ENCODE peak calls at places on chromosomes 11 and 22, in ten cellular contexts. S is lower lobe of right lung, L is mucosa of descending colon, U is brain microvascular endothelial cell, E is HFFc6, D is left lung, H is mammary epithelial cell, F is astrocyte of the cerebellum, Q is AG09309, Y is pancreas. J is an unnamed sample.

GRCh38 chr22:35205956-35206355 is 51.3 kb upstream of the HMGXB4 start:
- DNase-seq in S (no peak), Q (no peak), D (no peak), E (peak; percentile 14), H (peak; percentile 59), Y (no peak), L (no peak), U (peak; percentile 12), F (no peak), J (no peak)

GRCh38 chr11:797300-798092 is 585 bp downstream of the SLC25A22 start:
- DNase-seq in E (peak; percentile 79), Q (no peak), H (peak; percentile 71), L (peak; percentile 89), U (peak; percentile 85), Y (peak; percentile 90), D (peak; percentile 91), S (peak; percentile 84), F (no peak), J (no peak)

GRCh38 chr22:36767035-36767775 is 8.7 kb downstream of the IFT27 start:
- DNase-seq in U (no peak), F (no peak), D (no peak), L (no peak), H (no peak), S (no peak), Y (no peak), E (no peak), Q (no peak), J (no peak)

GRCh38 chr11:96978751-96979150 is 588.9 kb downstream of the JRKL start:
- DNase-seq in L (no peak), H (no peak), F (no peak), S (no peak), D (no peak), Q (no peak), U (no peak), E (no peak), Y (no peak), J (no peak)

GRCh38 chr22:38946771-38947170 is 10.6 kb upstream of the APOBEC3A start:
- DNase-seq in Y (no peak), Q (no peak), L (peak; percentile 19), S (peak; percentile 13), F (no peak), U (no peak), D (peak; percentile 16), E (no peak), H (no peak), J (peak; percentile 28)

GRCh38 chr11:48095779-48096470 is 115.6 kb downstream of the PTPRJ start:
- DNase-seq in D (no peak), Q (no peak), F (no peak), Y (no peak), E (no peak), U (no peak), L (no peak), S (no peak), H (no peak), J (no peak)

GRCh38 chr22:25060522-25061071 is 108.1 kb downstream of the KIAA1671 start:
- DNase-seq in Q (no peak), Y (no peak), S (no peak), D (no peak), F (no peak), E (no peak), H (no peak), L (no peak), U (no peak), J (no peak)

GRCh38 chr22:35987487-35987886 is 41.1 kb downstream of the RBFOX2 start:
- DNase-seq in Y (no peak), Q (no peak), U (peak; percentile 18), E (no peak), L (no peak), D (no peak), S (no peak), F (no peak), H (no peak), J (no peak)

GRCh38 chr11:8263109-8263768 is 439 bp downstream of the LMO1 start:
- DNase-seq in U (peak; percentile 6), D (peak; percentile 77), E (no peak), H (no peak), L (no peak), Q (no peak), F (no peak), Y (no peak), S (no peak), J (peak; percentile 28)

GRCh38 chr11:35794850-35795249 is 132.3 kb downstream of the TRIM44 start:
- DNase-seq in E (peak; percentile 80), Y (no peak), U (peak; percentile 61), Q (no peak), S (no peak), D (no peak), H (peak; percentile 70), F (no peak), L (no peak), J (no peak)

DNA sequence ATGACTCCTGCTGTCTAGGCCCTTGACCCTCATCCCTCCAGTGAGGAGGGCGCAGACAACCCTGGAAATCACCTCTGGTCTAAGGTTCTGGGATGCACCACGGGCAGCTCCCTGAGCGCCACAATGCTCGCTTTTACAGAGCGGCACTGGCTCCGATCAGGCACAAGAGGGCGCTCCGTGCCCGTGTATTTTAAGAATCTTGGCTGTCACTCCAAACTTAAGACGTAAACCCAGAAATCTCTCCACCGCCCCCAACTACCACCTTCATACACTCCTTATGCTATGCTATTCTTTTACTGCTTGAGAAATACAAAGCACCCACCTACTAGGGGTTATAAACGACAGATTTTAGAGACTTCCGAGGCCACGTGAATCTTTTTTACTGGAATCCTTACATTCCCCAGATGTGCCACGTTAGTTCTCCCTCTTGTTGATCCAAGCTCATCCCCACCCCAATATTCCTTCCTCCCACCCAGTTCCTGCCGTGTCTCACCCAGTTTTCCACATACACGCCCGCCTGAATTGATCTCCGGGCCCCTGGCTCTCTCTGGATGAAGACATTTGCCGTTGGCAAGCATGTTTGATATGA is 453.6 kb downstream of the OPCML start:
- DNase-seq in Y (no peak), E (peak; percentile 30), S (no peak), F (peak; percentile 18), Q (no peak), U (peak; percentile 37), L (no peak), D (no peak), H (peak; percentile 18), J (no peak)
- TF ChIP-seq CTCF in Y (peak; percentile 61), E (peak; percentile 87), S (peak; percentile 73), F (peak; percentile 83), Q (peak; percentile 79), U (peak; percentile 90), L (peak; percentile 31), D (peak; percentile 55), H (peak; percentile 85), J (peak; percentile 73)

DNA sequence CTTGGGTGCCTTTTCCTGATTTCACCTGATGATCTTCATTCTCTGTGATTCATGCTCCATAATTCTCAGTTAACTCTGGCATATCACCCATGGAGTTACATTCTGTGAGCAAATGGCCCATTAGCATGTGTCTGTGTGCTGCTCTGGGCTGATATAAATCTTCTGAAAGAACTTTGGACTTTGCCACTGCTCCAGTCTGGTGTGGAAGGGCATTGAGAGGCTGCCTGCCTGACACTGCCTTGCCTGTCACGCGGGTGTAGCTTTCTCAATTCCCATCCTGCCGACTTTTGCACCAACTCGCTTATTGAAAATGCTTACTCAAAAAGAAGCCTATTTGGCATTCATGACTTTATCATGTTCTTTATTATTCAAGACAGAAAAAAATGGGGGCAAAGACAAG is 42.2 kb downstream of the FAT3 start:
- DNase-seq in L (no peak), H (no peak), U (no peak), E (no peak), F (no peak), S (no peak), D (no peak), Y (no peak), Q (no peak), J (no peak)
- TF ChIP-seq CTCF in L (no peak), H (no peak), U (no peak), E (no peak), F (no peak), S (no peak), D (no peak), Y (no peak), Q (no peak), J (no peak)

GRCh38 chr22:26134654-26135330 is 34.5 kb upstream of the SEZ6L start:
- DNase-seq in H (no peak), F (no peak), U (no peak), S (no peak), D (no peak), E (no peak), L (no peak), Q (no peak), Y (no peak), J (no peak)
- TF ChIP-seq CTCF in H (no peak), F (no peak), U (no peak), S (no peak), D (no peak), E (peak; percentile 35), L (no peak), Q (no peak), Y (no peak), J (no peak)

GRCh38 chr22:37884420-37884819 is 21.7 kb upstream of the MICALL1 start:
- DNase-seq in L (no peak), U (no peak), D (no peak), Y (no peak), F (no peak), Q (no peak), H (no peak), E (no peak), S (no peak), J (no peak)

GRCh38 chr22:37891926-37892325 is 14.2 kb upstream of the MICALL1 start:
- DNase-seq in Y (no peak), U (no peak), L (no peak), E (no peak), Q (no peak), S (no peak), D (no peak), F (no peak), H (no peak), J (no peak)

GRCh38 chr22:37893583-37893983 is 12.5 kb upstream of the MICALL1 start:
- DNase-seq in D (no peak), L (no peak), E (no peak), Y (no peak), F (no peak), S (no peak), Q (no peak), H (no peak), U (no peak), J (no peak)

GRCh38 chr22:37892566-37893338 is 13.3 kb upstream of the MICALL1 start:
- DNase-seq in Q (no peak), L (peak; percentile 50), F (no peak), H (no peak), U (no peak), S (peak; percentile 69), Y (peak; percentile 82), D (no peak), E (no peak), J (no peak)

DNA sequence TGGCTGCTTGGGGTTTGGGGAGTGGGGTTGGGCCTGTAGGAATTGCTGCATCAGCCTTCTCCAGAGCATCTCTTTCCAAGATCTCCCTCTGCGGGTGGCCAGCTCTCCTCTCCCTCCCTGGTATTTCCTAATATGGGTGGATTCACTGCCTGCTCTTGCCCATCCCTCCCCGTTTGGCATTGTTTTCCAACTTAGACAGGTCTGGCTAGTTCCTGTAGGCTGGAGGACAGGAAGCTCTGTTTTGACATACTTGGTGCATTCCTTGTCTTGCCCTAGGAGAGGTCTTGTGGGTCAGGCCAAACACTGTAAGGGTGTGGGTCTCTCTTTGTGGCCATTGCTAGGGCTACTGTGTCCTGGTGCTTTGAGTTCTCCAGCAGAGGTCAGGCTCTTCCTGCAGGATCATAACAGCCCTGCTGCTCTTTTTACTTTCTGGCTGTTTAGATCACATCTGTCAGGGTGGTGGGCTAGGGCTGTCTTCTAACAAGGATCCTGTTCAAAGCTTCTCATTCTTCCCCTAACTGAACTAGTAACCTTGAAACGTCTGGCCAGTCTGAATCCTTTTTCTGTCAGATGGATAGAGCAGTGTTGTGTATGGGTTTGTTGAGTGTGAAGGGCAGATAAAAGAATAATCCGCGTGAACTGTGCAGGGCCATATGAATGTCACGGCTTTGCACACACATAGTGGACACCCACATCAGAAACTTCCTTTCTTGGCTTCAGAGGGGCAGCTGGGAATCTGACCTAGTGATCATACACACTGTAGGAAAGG is 18.3 kb upstream of the MICALL1 start:
- DNase-seq in F (peak; percentile 77), Y (no peak), S (no peak), U (peak; percentile 47), D (no peak), L (no peak), E (peak; percentile 54), Q (peak; percentile 57), H (peak; percentile 88), J (no peak)
- TF ChIP-seq CTCF in F (peak; percentile 84), Y (no peak), S (peak; percentile 54), U (peak; percentile 82), D (peak; percentile 37), L (no peak), E (peak; percentile 73), Q (peak; percentile 74), H (peak; percentile 55), J (no peak)

J was measured in CD14-positive monocyte.